ENCODE peak calls at places on chromosomes 5 and 9, in ten cellular contexts. One of them, this sample, is unnamed.

GRCh38 chr5:112338681-112339337 is 80.3 kb downstream of the EPB41L4A start:
- DNase-seq in NB4: no peak
- DNase-seq in nephron progenitor cell: no peak
- DNase-seq in SW480: peak; percentile 88
- DNase-seq in neuronal stem cell: no peak
- DNase-seq in dorsolateral prefrontal cortex: no peak
- DNase-seq in GM19239: no peak
- DNase-seq in left cardiac atrium: no peak
- DNase-seq in RPMI7951: peak; percentile 3
- DNase-seq in ELF-1: peak; percentile 27
- DNase-seq in this sample: no peak

GRCh38 chr5:107783551-107783950 is 112.8 kb upstream of the EFNA5 start:
- DNase-seq in NB4: no peak
- DNase-seq in nephron progenitor cell: no peak
- DNase-seq in GM19239: no peak
- DNase-seq in ELF-1: no peak
- DNase-seq in left cardiac atrium: no peak
- DNase-seq in dorsolateral prefrontal cortex: no peak
- DNase-seq in SW480: no peak
- DNase-seq in RPMI7951: no peak
- DNase-seq in neuronal stem cell: no peak
- DNase-seq in this sample: no peak

GRCh38 chr9:86500667-86501435 is 146.6 kb upstream of the TUT7 start:
- DNase-seq in NB4: peak; percentile 13
- DNase-seq in left cardiac atrium: no peak
- DNase-seq in RPMI7951: peak; percentile 47
- DNase-seq in GM19239: no peak
- DNase-seq in neuronal stem cell: no peak
- DNase-seq in SW480: no peak
- DNase-seq in dorsolateral prefrontal cortex: no peak
- DNase-seq in nephron progenitor cell: no peak
- DNase-seq in ELF-1: no peak
- DNase-seq in this sample: no peak

GRCh38 chr9:113611461-113612215 is 148.1 kb downstream of the RGS3 start:
- DNase-seq in dorsolateral prefrontal cortex: no peak
- DNase-seq in SW480: no peak
- DNase-seq in nephron progenitor cell: no peak
- DNase-seq in neuronal stem cell: no peak
- DNase-seq in RPMI7951: no peak
- DNase-seq in NB4: no peak
- DNase-seq in GM19239: no peak
- DNase-seq in left cardiac atrium: no peak
- DNase-seq in ELF-1: no peak
- DNase-seq in this sample: no peak

GRCh38 chr5:122156724-122157325 is 27.5 kb downstream of the ZNF474 start:
- DNase-seq in ELF-1: no peak
- DNase-seq in RPMI7951: peak; percentile 48
- DNase-seq in neuronal stem cell: no peak
- DNase-seq in dorsolateral prefrontal cortex: no peak
- DNase-seq in SW480: peak; percentile 21
- DNase-seq in GM19239: no peak
- DNase-seq in NB4: peak; percentile 16
- DNase-seq in nephron progenitor cell: no peak
- DNase-seq in left cardiac atrium: no peak
- DNase-seq in this sample: no peak

GRCh38 chr9:137416563-137417151 is 6.3 kb downstream of the EXD3 start:
- DNase-seq in nephron progenitor cell: no peak
- DNase-seq in ELF-1: no peak
- DNase-seq in GM19239: no peak
- DNase-seq in RPMI7951: no peak
- DNase-seq in neuronal stem cell: no peak
- DNase-seq in left cardiac atrium: no peak
- DNase-seq in SW480: no peak
- DNase-seq in dorsolateral prefrontal cortex: no peak
- DNase-seq in NB4: no peak
- DNase-seq in this sample: no peak

GRCh38 chr9:132238992-132239391 is 77.1 kb downstream of the NTNG2 start:
- DNase-seq in RPMI7951: no peak
- DNase-seq in neuronal stem cell: no peak
- DNase-seq in ELF-1: no peak
- DNase-seq in GM19239: no peak
- DNase-seq in left cardiac atrium: no peak
- DNase-seq in dorsolateral prefrontal cortex: no peak
- DNase-seq in NB4: peak; percentile 69
- DNase-seq in SW480: no peak
- DNase-seq in nephron progenitor cell: no peak
- DNase-seq in this sample: no peak

GRCh38 chr9:114281421-114282103 is 41.3 kb upstream of the ORM1 start:
- DNase-seq in nephron progenitor cell: no peak
- DNase-seq in GM19239: no peak
- DNase-seq in RPMI7951: peak; percentile 92
- DNase-seq in neuronal stem cell: no peak
- DNase-seq in dorsolateral prefrontal cortex: peak; percentile 42
- DNase-seq in ELF-1: no peak
- DNase-seq in NB4: no peak
- DNase-seq in left cardiac atrium: peak; percentile 67
- DNase-seq in SW480: no peak
- DNase-seq in this sample: no peak

GRCh38 chr5:31854625-31855526 is 215.9 kb downstream of the PDZD2 start:
- DNase-seq in dorsolateral prefrontal cortex: peak; percentile 71
- DNase-seq in nephron progenitor cell: peak; percentile 79
- DNase-seq in SW480: no peak
- DNase-seq in neuronal stem cell: peak; percentile 69
- DNase-seq in left cardiac atrium: peak; percentile 54
- DNase-seq in NB4: no peak
- DNase-seq in ELF-1: peak; percentile 97
- DNase-seq in GM19239: no peak
- DNase-seq in RPMI7951: peak; percentile 6
- DNase-seq in this sample: no peak

GRCh38 chr9:108776920-108777650 is 78.7 kb downstream of the ACTL7B start:
- DNase-seq in left cardiac atrium: no peak
- DNase-seq in ELF-1: no peak
- DNase-seq in nephron progenitor cell: no peak
- DNase-seq in RPMI7951: peak; percentile 82
- DNase-seq in SW480: peak; percentile 51
- DNase-seq in NB4: peak; percentile 35
- DNase-seq in dorsolateral prefrontal cortex: no peak
- DNase-seq in neuronal stem cell: no peak
- DNase-seq in GM19239: no peak
- DNase-seq in this sample: no peak

GRCh38 chr5:110945874-110946436 is 125.6 kb upstream of the TSLP start:
- DNase-seq in GM19239: no peak
- DNase-seq in dorsolateral prefrontal cortex: no peak
- DNase-seq in nephron progenitor cell: no peak
- DNase-seq in NB4: no peak
- DNase-seq in SW480: no peak
- DNase-seq in RPMI7951: no peak
- DNase-seq in ELF-1: no peak
- DNase-seq in left cardiac atrium: no peak
- DNase-seq in neuronal stem cell: no peak
- DNase-seq in this sample: no peak

GRCh38 chr5:122607818-122608217 is 167.1 kb upstream of the SNX2 start:
- DNase-seq in nephron progenitor cell: no peak
- DNase-seq in dorsolateral prefrontal cortex: no peak
- DNase-seq in RPMI7951: no peak
- DNase-seq in GM19239: no peak
- DNase-seq in neuronal stem cell: no peak
- DNase-seq in SW480: no peak
- DNase-seq in ELF-1: no peak
- DNase-seq in NB4: no peak
- DNase-seq in left cardiac atrium: no peak
- DNase-seq in this sample: no peak

GRCh38 chr5:151772868-151773561 is 1.3 kb downstream of the G3BP1 start:
- DNase-seq in nephron progenitor cell: no peak
- DNase-seq in left cardiac atrium: no peak
- DNase-seq in neuronal stem cell: no peak
- DNase-seq in GM19239: no peak
- DNase-seq in NB4: no peak
- DNase-seq in dorsolateral prefrontal cortex: no peak
- DNase-seq in ELF-1: no peak
- DNase-seq in SW480: peak; percentile 39
- DNase-seq in RPMI7951: peak; percentile 42
- DNase-seq in this sample: no peak

GRCh38 chr9:97518909-97519307 is 17.4 kb downstream of the TMOD1 start:
- DNase-seq in SW480: peak; percentile 18
- DNase-seq in left cardiac atrium: peak; percentile 62
- DNase-seq in nephron progenitor cell: peak; percentile 29
- DNase-seq in GM19239: no peak
- DNase-seq in NB4: no peak
- DNase-seq in neuronal stem cell: no peak
- DNase-seq in dorsolateral prefrontal cortex: no peak
- DNase-seq in ELF-1: no peak
- DNase-seq in RPMI7951: peak; percentile 87
- DNase-seq in this sample: no peak

GRCh38 chr9:116087246-116087645 is 66.3 kb upstream of the PAPPA start:
- DNase-seq in ELF-1: no peak
- DNase-seq in neuronal stem cell: no peak
- DNase-seq in left cardiac atrium: peak; percentile 56
- DNase-seq in RPMI7951: no peak
- DNase-seq in NB4: peak; percentile 2
- DNase-seq in nephron progenitor cell: no peak
- DNase-seq in GM19239: no peak
- DNase-seq in SW480: no peak
- DNase-seq in dorsolateral prefrontal cortex: no peak
- DNase-seq in this sample: no peak

GRCh38 chr9:115117999-115118470 is at the start of gene TNC:
- DNase-seq in nephron progenitor cell: peak; percentile 46
- DNase-seq in ELF-1: peak; percentile 79
- DNase-seq in RPMI7951: peak; percentile 94
- DNase-seq in GM19239: no peak
- DNase-seq in neuronal stem cell: peak; percentile 52
- DNase-seq in left cardiac atrium: peak; percentile 82
- DNase-seq in NB4: no peak
- DNase-seq in dorsolateral prefrontal cortex: peak; percentile 58
- DNase-seq in SW480: peak; percentile 41
- DNase-seq in this sample: no peak

GRCh38 chr5:159902444-159903121 is 13.7 kb upstream of the ADRA1B start:
- DNase-seq in dorsolateral prefrontal cortex: peak; percentile 75
- DNase-seq in nephron progenitor cell: no peak
- DNase-seq in ELF-1: no peak
- DNase-seq in RPMI7951: peak; percentile 77
- DNase-seq in left cardiac atrium: no peak
- DNase-seq in neuronal stem cell: no peak
- DNase-seq in SW480: peak; percentile 96
- DNase-seq in NB4: peak; percentile 34
- DNase-seq in GM19239: no peak
- DNase-seq in this sample: no peak

GRCh38 chr5:10695759-10696543 is 65.1 kb downstream of the DAP start:
- DNase-seq in left cardiac atrium: no peak
- DNase-seq in neuronal stem cell: no peak
- DNase-seq in dorsolateral prefrontal cortex: no peak
- DNase-seq in GM19239: no peak
- DNase-seq in NB4: no peak
- DNase-seq in ELF-1: no peak
- DNase-seq in SW480: no peak
- DNase-seq in nephron progenitor cell: no peak
- DNase-seq in RPMI7951: peak; percentile 31
- DNase-seq in this sample: no peak

GRCh38 chr9:103355000-103355399 is 359.9 kb downstream of the CYLC2 start:
- DNase-seq in dorsolateral prefrontal cortex: no peak
- DNase-seq in left cardiac atrium: no peak
- DNase-seq in nephron progenitor cell: no peak
- DNase-seq in NB4: no peak
- DNase-seq in RPMI7951: no peak
- DNase-seq in SW480: no peak
- DNase-seq in GM19239: no peak
- DNase-seq in neuronal stem cell: no peak
- DNase-seq in ELF-1: no peak
- DNase-seq in this sample: no peak

GRCh38 chr5:114726126-114726525 is 364.3 kb downstream of the KCNN2 start:
- DNase-seq in RPMI7951: no peak
- DNase-seq in GM19239: no peak
- DNase-seq in nephron progenitor cell: no peak
- DNase-seq in NB4: no peak
- DNase-seq in SW480: no peak
- DNase-seq in neuronal stem cell: no peak
- DNase-seq in dorsolateral prefrontal cortex: no peak
- DNase-seq in left cardiac atrium: no peak
- DNase-seq in ELF-1: peak; percentile 23
- DNase-seq in this sample: no peak

GRCh38 chr5:5335708-5336211 is 86.7 kb upstream of the ICE1 start:
- DNase-seq in GM19239: no peak
- DNase-seq in ELF-1: peak; percentile 32
- DNase-seq in left cardiac atrium: no peak
- DNase-seq in RPMI7951: peak; percentile 92
- DNase-seq in NB4: no peak
- DNase-seq in SW480: no peak
- DNase-seq in dorsolateral prefrontal cortex: no peak
- DNase-seq in neuronal stem cell: no peak
- DNase-seq in nephron progenitor cell: no peak
- DNase-seq in this sample: no peak

GRCh38 chr5:73638344-73639095 is 12.5 kb downstream of the ARHGEF28 start:
- DNase-seq in SW480: peak; percentile 21
- DNase-seq in neuronal stem cell: no peak
- DNase-seq in GM19239: no peak
- DNase-seq in RPMI7951: peak; percentile 74
- DNase-seq in NB4: no peak
- DNase-seq in left cardiac atrium: no peak
- DNase-seq in nephron progenitor cell: no peak
- DNase-seq in dorsolateral prefrontal cortex: no peak
- DNase-seq in ELF-1: no peak
- DNase-seq in this sample: no peak

GRCh38 chr9:98530806-98531386 is 177.8 kb downstream of the GABBR2 start:
- DNase-seq in left cardiac atrium: no peak
- DNase-seq in SW480: no peak
- DNase-seq in nephron progenitor cell: no peak
- DNase-seq in NB4: no peak
- DNase-seq in dorsolateral prefrontal cortex: no peak
- DNase-seq in neuronal stem cell: no peak
- DNase-seq in GM19239: no peak
- DNase-seq in ELF-1: no peak
- DNase-seq in RPMI7951: no peak
- DNase-seq in this sample: no peak

GRCh38 chr5:29169851-29170250 is 2023.6 kb upstream of the CDH6 start:
- DNase-seq in RPMI7951: no peak
- DNase-seq in nephron progenitor cell: no peak
- DNase-seq in SW480: no peak
- DNase-seq in left cardiac atrium: no peak
- DNase-seq in ELF-1: no peak
- DNase-seq in NB4: no peak
- DNase-seq in dorsolateral prefrontal cortex: no peak
- DNase-seq in neuronal stem cell: no peak
- DNase-seq in GM19239: no peak
- DNase-seq in this sample: no peak

GRCh38 chr5:52786937-52787599 is 648 bp upstream of the ITGA1 start:
- DNase-seq in RPMI7951: no peak
- DNase-seq in ELF-1: peak; percentile 23
- DNase-seq in SW480: peak; percentile 79
- DNase-seq in nephron progenitor cell: no peak
- DNase-seq in NB4: peak; percentile 11
- DNase-seq in neuronal stem cell: no peak
- DNase-seq in GM19239: no peak
- DNase-seq in left cardiac atrium: no peak
- DNase-seq in dorsolateral prefrontal cortex: no peak
- DNase-seq in this sample: no peak

GRCh38 chr9:94717656-94718225 is 8.8 kb upstream of the AOPEP start:
- DNase-seq in SW480: no peak
- DNase-seq in left cardiac atrium: no peak
- DNase-seq in neuronal stem cell: no peak
- DNase-seq in ELF-1: no peak
- DNase-seq in dorsolateral prefrontal cortex: no peak
- DNase-seq in NB4: peak; percentile 18
- DNase-seq in nephron progenitor cell: no peak
- DNase-seq in RPMI7951: peak; percentile 40
- DNase-seq in GM19239: no peak
- DNase-seq in this sample: no peak

GRCh38 chr5:153523831-153524230 is 33.4 kb downstream of the GRIA1 start:
- DNase-seq in nephron progenitor cell: no peak
- DNase-seq in neuronal stem cell: no peak
- DNase-seq in RPMI7951: peak; percentile 11
- DNase-seq in SW480: no peak
- DNase-seq in GM19239: no peak
- DNase-seq in NB4: no peak
- DNase-seq in left cardiac atrium: peak; percentile 34
- DNase-seq in dorsolateral prefrontal cortex: no peak
- DNase-seq in ELF-1: peak; percentile 14
- DNase-seq in this sample: no peak

GRCh38 chr9:71767421-71768321 is 642 bp downstream of the CEMIP2 start:
- DNase-seq in nephron progenitor cell: peak; percentile 59
- DNase-seq in left cardiac atrium: peak; percentile 33
- DNase-seq in NB4: no peak
- DNase-seq in RPMI7951: no peak
- DNase-seq in SW480: peak; percentile 39
- DNase-seq in dorsolateral prefrontal cortex: no peak
- DNase-seq in neuronal stem cell: peak; percentile 59
- DNase-seq in ELF-1: no peak
- DNase-seq in GM19239: no peak
- DNase-seq in this sample: no peak